ENCODE peak calls at places on chromosomes 3 and 15, in seven cellular contexts. Y is SK-N-SH, A is tibial artery, U is psoas muscle, P is heart left ventricle, O is pancreas, K is WERI-Rb-1. V is an unnamed sample.

GRCh38 chr15:73153024-73153423 is 100.8 kb downstream of the NEO1 start:
- DNase-seq in Y (no peak), A (no peak), U (no peak), P (no peak), O (no peak), K (no peak), V (no peak)

GRCh38 chr15:58227706-58228543 is 89.7 kb downstream of the AQP9 start:
- DNase-seq in Y (peak), A (peak), U (peak), P (peak), O (peak), K (peak), V (peak)

GRCh38 chr15:26615188-26615926 is 157.5 kb downstream of the GABRB3 start:
- DNase-seq in Y (no peak), A (no peak), U (no peak), P (no peak), O (no peak), K (no peak), V (no peak)

GRCh38 chr3:124063168-124063909 is 71.4 kb upstream of the ROPN1 start:
- DNase-seq in Y (peak), A (no peak), U (no peak), P (no peak), O (no peak), K (peak), V (no peak)

GRCh38 chr3:57803647-57804081 is 47.6 kb downstream of the SLMAP start:
- DNase-seq in Y (no peak), A (no peak), U (no peak), P (peak), O (no peak), K (no peak), V (no peak)

GRCh38 chr3:163722421-163722820 is 1355.9 kb downstream of the SI start:
- DNase-seq in Y (no peak), A (no peak), U (no peak), P (no peak), O (no peak), K (no peak), V (no peak)

GRCh38 chr15:100899601-100900000 is 19.6 kb upstream of the LRRK1 start:
- DNase-seq in Y (no peak), A (no peak), U (no peak), P (no peak), O (no peak), K (no peak), V (no peak)

GRCh38 chr3:62433396-62433795 is 60.0 kb upstream of the FEZF2 start:
- DNase-seq in Y (no peak), A (no peak), U (no peak), P (no peak), O (no peak), K (peak), V (no peak)

GRCh38 chr3:24562874-24563273 is 68.2 kb upstream of the THRB start:
- DNase-seq in Y (no peak), A (no peak), U (no peak), P (no peak), O (no peak), K (no peak), V (no peak)

GRCh38 chr3:29637093-29637492 is 356.2 kb downstream of the RBMS3 start:
- DNase-seq in Y (no peak), A (no peak), U (peak), P (peak), O (no peak), K (no peak), V (no peak)

GRCh38 chr3:155647988-155648591 is 96.8 kb downstream of the PLCH1 start:
- DNase-seq in Y (no peak), A (no peak), U (no peak), P (no peak), O (no peak), K (no peak), V (no peak)
- H3K27ac ChIP-seq in Y (no peak), A (no peak), U (no peak), P (no peak), O (no peak), K (no peak), V (no peak)

DNA sequence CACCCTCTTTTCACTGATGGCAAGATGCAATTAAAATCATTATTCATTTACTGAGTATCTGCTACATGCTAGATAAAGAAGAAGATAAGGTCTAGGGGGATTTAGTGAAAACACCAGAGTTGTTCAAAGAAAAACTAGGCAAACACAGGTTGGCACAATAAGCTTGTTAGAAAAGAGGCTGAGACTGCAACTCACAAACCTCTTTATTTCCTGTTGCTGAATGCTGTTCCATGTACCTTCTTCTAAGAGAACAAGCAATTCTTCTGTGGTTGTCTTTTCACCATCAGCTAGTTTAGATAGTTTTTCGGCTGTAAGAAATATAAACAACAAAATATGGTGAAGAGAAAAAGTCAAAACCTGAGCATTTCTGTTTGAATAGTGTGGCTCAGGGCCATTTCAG is 61.1 kb downstream of the EIF3J start:
- DNase-seq in Y (no peak), A (no peak), U (no peak), P (no peak), O (no peak), K (no peak), V (no peak)
- H3K27ac ChIP-seq in Y (peak), A (no peak), U (no peak), P (no peak), O (no peak), K (no peak), V (no peak)

GRCh38 chr3:158403013-158403412 is 168.0 kb upstream of the MLF1 start:
- DNase-seq in Y (peak), A (no peak), U (no peak), P (no peak), O (no peak), K (no peak), V (no peak)
- H3K27ac ChIP-seq in Y (no peak), A (no peak), U (no peak), P (no peak), O (no peak), K (no peak), V (no peak)

GRCh38 chr15:90036343-90036742 is 35.2 kb downstream of the ZNF710 start:
- DNase-seq in Y (no peak), A (peak), U (peak), P (no peak), O (peak), K (peak), V (no peak)
- H3K27ac ChIP-seq in Y (no peak), A (no peak), U (no peak), P (no peak), O (no peak), K (no peak), V (peak)

GRCh38 chr15:95262866-95263564 is 1031.7 kb downstream of the MCTP2 start:
- DNase-seq in Y (no peak), A (no peak), U (no peak), P (no peak), O (no peak), K (no peak), V (no peak)
- H3K27ac ChIP-seq in Y (no peak), A (peak), U (no peak), P (no peak), O (no peak), K (no peak), V (no peak)

GRCh38 chr3:156211583-156211982 is 91.2 kb downstream of the KCNAB1 start:
- DNase-seq in Y (no peak), A (no peak), U (no peak), P (no peak), O (no peak), K (no peak), V (no peak)

GRCh38 chr3:156209631-156210336 is 89.4 kb downstream of the KCNAB1 start:
- DNase-seq in Y (no peak), A (no peak), U (no peak), P (no peak), O (no peak), K (no peak), V (no peak)

GRCh38 chr3:156206157-156206556 is 85.8 kb downstream of the KCNAB1 start:
- DNase-seq in Y (no peak), A (no peak), U (no peak), P (no peak), O (no peak), K (no peak), V (no peak)

DNA sequence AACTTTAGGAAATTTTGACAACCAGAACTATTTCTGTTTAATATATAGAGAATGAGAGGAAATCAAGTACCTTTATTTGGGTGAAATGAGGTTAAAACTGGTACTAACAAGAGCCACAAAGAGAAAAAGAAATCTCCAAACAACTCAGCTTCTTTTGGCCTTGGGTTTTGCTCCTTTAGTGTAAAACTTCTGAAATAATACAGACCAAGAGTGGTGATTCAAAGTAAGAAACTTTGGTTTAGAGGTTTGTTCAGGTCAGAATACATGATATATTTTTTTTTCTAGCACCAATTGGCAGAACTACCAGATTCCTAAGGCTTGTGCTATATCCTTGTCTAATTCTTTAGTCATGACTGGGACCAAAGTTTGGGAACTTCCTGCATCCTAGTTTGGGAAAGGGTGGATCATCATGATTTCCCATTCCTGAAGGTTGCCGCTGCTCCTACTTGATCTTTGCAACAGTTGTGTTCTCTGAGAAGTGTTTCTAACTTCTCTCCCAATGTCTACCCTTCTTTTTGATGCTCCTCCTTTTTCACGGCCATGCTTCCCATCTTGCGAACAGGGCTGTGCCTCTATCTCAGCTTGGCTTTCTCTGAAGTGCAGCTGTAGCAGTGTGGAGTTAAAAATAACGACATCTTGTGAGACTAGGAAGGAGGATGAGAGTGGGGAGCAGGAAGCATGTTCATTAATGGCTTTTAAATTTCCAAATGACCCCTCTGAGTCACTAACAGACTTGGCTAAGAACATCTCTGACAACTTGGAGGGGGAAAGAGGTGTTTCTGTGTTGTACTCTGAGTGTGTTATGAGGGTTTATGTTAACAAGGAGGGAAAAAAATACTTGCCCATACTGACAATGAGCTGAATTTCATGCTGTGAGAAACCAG is 87.7 kb downstream of the KCNAB1 start:
- DNase-seq in Y (no peak), A (no peak), U (no peak), P (no peak), O (no peak), K (no peak), V (no peak)
- H3K27ac ChIP-seq in Y (peak), A (peak), U (no peak), P (no peak), O (no peak), K (no peak), V (no peak)

DNA sequence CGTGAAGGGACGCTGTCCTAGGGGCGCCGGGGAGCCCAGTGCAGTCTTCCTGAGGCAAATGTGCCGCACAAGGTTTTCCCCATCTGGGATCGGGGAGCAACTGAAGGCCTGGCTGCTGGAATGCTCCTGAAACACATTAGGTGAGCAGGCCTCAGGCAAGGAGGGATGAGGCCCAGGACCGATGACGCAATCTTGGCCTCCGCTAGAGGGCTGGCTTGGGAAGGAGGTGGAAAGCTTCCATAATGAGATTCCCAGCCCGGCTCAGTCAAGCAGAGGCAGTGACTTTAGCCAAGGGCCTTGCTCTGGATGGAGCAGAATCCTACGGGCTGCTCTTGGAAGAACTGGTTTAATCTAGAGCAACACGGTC is 50.8 kb downstream of the CPN2 start:
- DNase-seq in Y (no peak), A (peak), U (peak), P (peak), O (no peak), K (no peak), V (peak)
- H3K27ac ChIP-seq in Y (no peak), A (no peak), U (peak), P (no peak), O (no peak), K (no peak), V (no peak)

GRCh38 chr15:47872208-47872607 is 154.9 kb downstream of the SEMA6D start:
- DNase-seq in Y (no peak), A (no peak), U (no peak), P (no peak), O (no peak), K (no peak), V (no peak)

GRCh38 chr15:47872869-47873301 is 155.6 kb downstream of the SEMA6D start:
- DNase-seq in Y (no peak), A (peak), U (no peak), P (peak), O (no peak), K (no peak), V (no peak)

GRCh38 chr15:47870956-47871625 is 153.8 kb downstream of the SEMA6D start:
- DNase-seq in Y (no peak), A (no peak), U (no peak), P (no peak), O (no peak), K (no peak), V (no peak)

DNA sequence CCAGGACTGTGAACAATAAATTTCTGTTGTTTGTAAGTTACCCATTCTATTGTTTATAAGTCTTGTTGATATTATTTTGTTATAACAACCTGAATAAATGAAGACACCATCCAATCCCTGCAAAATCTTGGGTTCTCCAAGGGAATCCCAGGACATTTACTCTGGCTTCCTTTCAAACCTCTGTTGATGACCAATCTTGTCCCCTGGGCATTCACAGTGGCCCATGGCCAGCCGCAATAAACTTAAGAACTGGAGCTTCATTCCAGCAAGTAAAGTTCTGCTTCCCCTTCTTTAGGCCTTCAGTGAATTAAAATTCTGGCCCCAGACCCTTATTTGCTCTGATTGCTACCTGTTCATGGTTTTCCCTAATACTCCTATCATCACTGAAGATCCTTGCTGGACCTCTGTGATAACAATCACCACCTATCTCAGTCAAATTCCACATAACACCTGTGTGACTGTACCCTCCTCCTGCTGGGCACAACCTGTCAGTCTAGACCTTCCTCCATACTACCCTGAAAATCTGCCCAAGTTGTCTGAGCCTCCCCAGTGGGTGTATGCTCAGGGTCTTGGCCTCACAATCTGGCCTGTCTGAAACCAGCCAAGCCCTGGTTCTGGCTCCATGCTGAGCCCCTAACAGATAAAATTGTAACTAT is 153.1 kb downstream of the SEMA6D start:
- DNase-seq in Y (no peak), A (peak), U (no peak), P (peak), O (no peak), K (no peak), V (no peak)
- H3K27ac ChIP-seq in Y (no peak), A (peak), U (no peak), P (no peak), O (no peak), K (no peak), V (no peak)